ENCODE peak calls at places on chromosomes 1 and 21, in six cellular contexts. E is brain microvascular endothelial cell, T is MM.1S, M is endodermal cell, F is pancreas, W is HepG2. U is an unnamed sample. For H3K36me3, the result is how much of the 10 kb centered on the place peaks cover.

GRCh38 chr1:59204001-59204400 is 92.9 kb upstream of the FGGY start:
- DNase-seq in M (no peak), W (peak), F (no peak), T (no peak), E (no peak), U (no peak)

GRCh38 chr21:43864806-43865470 is at the start of gene AGPAT3:
- DNase-seq in E (no peak), W (no peak), T (peak), F (peak), M (no peak), U (peak)

GRCh38 chr1:237467320-237467719 is 423.4 kb downstream of the ZP4 start:
- DNase-seq in T (no peak), E (no peak), W (no peak), F (no peak), M (no peak), U (no peak)

GRCh38 chr1:198726455-198726854 is 87.6 kb downstream of the PTPRC start:
- DNase-seq in M (no peak), W (no peak), T (no peak), F (no peak), E (peak), U (no peak)

GRCh38 chr1:11847667-11848445 is at the start of gene NPPA:
- DNase-seq in E (no peak), T (no peak), M (no peak), W (no peak), F (no peak), U (peak)

GRCh38 chr1:19861034-19861433 is 21.2 kb upstream of the OTUD3 start:
- DNase-seq in E (peak), F (no peak), T (no peak), M (no peak), W (no peak), U (no peak)

GRCh38 chr1:235008239-235008638 is 120.4 kb downstream of the TOMM20 start:
- DNase-seq in M (no peak), T (no peak), E (no peak), W (no peak), F (no peak), U (no peak)

GRCh38 chr1:24964811-24965570 is 34.9 kb upstream of the RUNX3 start:
- DNase-seq in M (no peak), T (peak), W (no peak), F (no peak), E (peak), U (peak)

GRCh38 chr1:100006688-100007087 is 36.9 kb downstream of the SLC35A3 start:
- DNase-seq in F (no peak), M (no peak), T (no peak), E (no peak), W (no peak), U (no peak)

DNA sequence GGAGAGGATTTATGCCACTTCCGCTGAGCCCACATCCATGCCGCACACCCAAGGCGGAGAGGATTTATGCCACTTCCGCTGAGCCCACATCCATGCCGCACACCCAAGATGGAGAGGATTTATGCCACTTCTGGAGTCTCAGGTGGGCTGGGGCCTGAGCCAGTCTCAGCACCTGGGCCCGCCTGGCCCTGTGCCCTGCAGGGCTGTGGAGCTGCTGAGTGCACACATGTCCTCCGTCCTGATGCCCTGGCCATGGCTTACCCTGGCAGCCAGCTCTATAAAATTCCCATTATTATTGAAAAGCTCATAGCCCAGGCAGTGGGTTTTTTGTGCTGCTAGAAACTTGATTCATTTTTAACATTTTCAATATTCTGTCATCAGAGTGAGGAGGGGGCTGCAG is 89.8 kb upstream of the TMEM51 start:
- DNase-seq in E (no peak), F (peak), M (no peak), W (no peak), T (no peak), U (no peak)
- H3K4me3 ChIP-seq in E (no peak), F (no peak), M (no peak), W (no peak), T (no peak), U (no peak)

GRCh38 chr1:226362891-226363447 is 44.9 kb downstream of the PARP1 start:
- DNase-seq in W (no peak), F (no peak), E (no peak), M (no peak), T (no peak), U (no peak)
- H3K36me3 ChIP-seq in W (under half), F (half or more), E (under half), M (half or more), T (half or more), U (half or more)

DNA sequence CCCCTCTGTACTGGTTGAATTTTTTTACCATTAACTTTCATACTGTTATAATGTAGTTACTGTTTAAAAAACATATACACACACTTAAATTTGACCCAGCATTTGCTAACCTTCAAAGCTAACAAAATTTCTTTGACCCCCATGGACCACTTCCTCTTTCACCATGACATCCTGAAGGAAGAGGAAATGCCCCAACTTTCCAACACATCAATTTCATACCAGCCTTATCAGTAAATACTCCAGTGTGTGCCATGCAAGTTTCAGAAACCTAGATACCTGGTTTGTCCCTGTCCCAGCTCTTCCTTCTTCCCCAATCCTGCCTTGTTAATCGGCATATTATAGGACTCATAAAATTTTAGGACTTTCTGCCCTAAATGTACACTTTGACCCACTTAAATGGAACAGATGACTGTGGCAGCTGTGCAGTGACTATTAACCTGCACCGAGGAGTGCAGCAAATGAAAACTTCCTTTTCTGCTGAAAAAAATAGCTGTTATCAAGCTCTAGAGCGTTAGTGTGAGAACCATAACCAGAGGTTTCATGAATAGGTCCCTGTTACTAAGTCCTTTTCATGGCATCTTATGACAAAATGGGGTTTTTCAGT is 54.1 kb downstream of the DTL start:
- DNase-seq in W (no peak), E (no peak), M (no peak), F (no peak), T (no peak), U (no peak)
- H3K4me3 ChIP-seq in W (no peak), E (no peak), M (no peak), F (no peak), T (no peak), U (no peak)

DNA sequence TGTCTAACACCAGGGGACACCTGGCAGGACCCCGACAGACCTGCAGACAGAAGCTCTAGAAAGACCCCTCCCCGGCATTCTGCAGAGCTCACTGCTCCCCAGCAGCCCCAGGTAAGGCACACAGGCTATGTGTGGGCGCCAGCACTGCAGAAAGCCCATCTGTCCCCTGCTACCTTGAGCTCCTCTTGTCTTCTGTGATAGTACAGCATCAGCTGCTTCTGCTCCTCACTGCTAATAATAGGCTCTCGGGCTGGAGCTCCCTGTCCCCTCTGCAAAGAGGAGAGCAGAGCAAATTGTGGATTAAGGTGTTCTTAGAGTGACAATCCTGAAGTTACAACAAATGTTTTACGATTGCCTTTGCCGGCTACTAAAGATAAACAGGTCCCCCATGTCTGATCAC is 10.1 kb downstream of the CFAP298 start:
- DNase-seq in E (no peak), F (no peak), T (no peak), M (no peak), W (no peak), U (no peak)
- H3K36me3 ChIP-seq in E (under half), F (half or more), T (under half), M (half or more), W (under half), U (under half)

DNA sequence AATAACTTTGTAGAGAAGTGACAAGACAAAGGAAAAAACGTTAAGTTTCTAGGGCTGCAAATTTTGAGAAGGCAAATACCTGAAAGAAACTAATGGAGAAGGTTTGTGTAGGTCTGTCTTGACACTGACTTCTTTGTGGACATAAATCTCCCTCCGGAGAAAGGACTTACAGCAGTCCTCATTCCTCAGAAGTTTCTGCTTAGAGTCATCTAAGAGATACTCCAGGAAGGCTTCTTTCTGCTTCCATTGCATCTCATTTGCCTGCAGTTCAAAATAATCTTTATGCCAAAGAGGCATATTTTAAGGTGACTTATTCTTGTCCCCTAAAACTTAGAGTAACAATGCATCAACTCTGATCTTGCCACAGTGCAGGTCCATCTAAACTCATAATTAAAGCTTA is 4.4 kb upstream of the C4BPB start:
- DNase-seq in E (no peak), M (no peak), W (no peak), F (no peak), T (no peak), U (no peak)
- H3K4me3 ChIP-seq in E (no peak), M (no peak), W (no peak), F (no peak), T (no peak), U (no peak)

GRCh38 chr1:205813755-205814058 is 709 bp upstream of the SLC41A1 start:
- DNase-seq in E (no peak), M (no peak), W (no peak), F (no peak), T (peak), U (no peak)

GRCh38 chr1:205817988-205818387 is 5.0 kb upstream of the SLC41A1 start:
- DNase-seq in T (no peak), F (no peak), E (no peak), W (no peak), M (no peak), U (no peak)

GRCh38 chr1:205812878-205813754 is at the start of gene SLC41A1:
- DNase-seq in W (peak), T (peak), E (peak), M (peak), F (peak), U (peak)

GRCh38 chr1:205812271-205812877 is 624 bp downstream of the SLC41A1 start:
- DNase-seq in W (no peak), F (no peak), M (peak), E (no peak), T (peak), U (peak)

GRCh38 chr1:205817364-205817763 is 4.4 kb upstream of the SLC41A1 start:
- DNase-seq in F (no peak), W (no peak), M (no peak), E (no peak), T (no peak), U (no peak)
- H3K36me3 ChIP-seq in F (under half), W (under half), M (under half), E (under half), T (under half), U (under half)

GRCh38 chr1:15212989-15213291 is 34.1 kb upstream of the FHAD1 start:
- DNase-seq in W (no peak), F (no peak), M (no peak), E (no peak), T (no peak), U (no peak)

GRCh38 chr1:15212216-15212988 is 34.6 kb upstream of the FHAD1 start:
- DNase-seq in E (no peak), T (no peak), W (no peak), M (no peak), F (no peak), U (no peak)

GRCh38 chr1:15213333-15213732 is 33.7 kb upstream of the FHAD1 start:
- DNase-seq in M (no peak), T (no peak), F (no peak), E (no peak), W (no peak), U (no peak)

GRCh38 chr1:15210651-15211390 is 36.2 kb upstream of the FHAD1 start:
- DNase-seq in F (no peak), M (no peak), W (no peak), T (no peak), E (no peak), U (no peak)

DNA sequence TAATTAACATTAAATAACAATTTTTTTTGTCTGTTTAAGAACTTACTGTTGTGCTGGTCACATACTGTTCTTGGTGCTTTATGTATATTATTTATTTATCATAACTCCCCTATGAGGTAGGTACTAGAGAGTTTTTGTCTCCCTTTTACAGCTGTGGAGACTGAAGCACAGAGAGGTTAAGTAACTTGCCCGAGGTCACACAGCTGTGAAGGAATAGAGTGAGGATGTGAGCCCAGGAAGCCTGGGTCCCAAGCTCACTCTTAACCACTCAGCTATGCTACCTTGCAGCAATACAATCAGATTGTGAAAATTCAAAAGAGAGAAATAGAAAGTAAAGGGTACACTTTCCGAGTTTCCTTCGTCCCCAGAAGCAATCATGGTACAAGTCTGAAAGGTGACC is 35.6 kb upstream of the FHAD1 start:
- DNase-seq in M (no peak), W (no peak), T (no peak), F (no peak), E (no peak), U (no peak)
- H3K4me3 ChIP-seq in M (no peak), W (no peak), T (no peak), F (no peak), E (no peak), U (no peak)

GRCh38 chr1:183114441-183114840 is 71.6 kb upstream of the LAMC2 start:
- DNase-seq in E (no peak), T (no peak), W (no peak), F (no peak), M (no peak), U (no peak)

GRCh38 chr1:183105449-183105848 is 80.6 kb upstream of the LAMC2 start:
- DNase-seq in E (peak), F (no peak), W (no peak), T (no peak), M (no peak), U (no peak)

GRCh38 chr1:183106166-183106565 is 79.9 kb upstream of the LAMC2 start:
- DNase-seq in M (no peak), W (no peak), F (no peak), E (no peak), T (no peak), U (no peak)

GRCh38 chr1:183106746-183107145 is 79.3 kb upstream of the LAMC2 start:
- DNase-seq in M (no peak), F (no peak), W (no peak), E (peak), T (no peak), U (no peak)

GRCh38 chr1:183110466-183110865 is 75.6 kb upstream of the LAMC2 start:
- DNase-seq in F (no peak), T (no peak), M (no peak), W (no peak), E (no peak), U (no peak)
- H3K36me3 ChIP-seq in F (under half), T (under half), M (under half), W (under half), E (under half), U (under half)

GRCh38 chr1:150322310-150322709 is 977 bp downstream of the PRPF3 start:
- DNase-seq in E (no peak), M (no peak), F (no peak), W (peak), T (no peak), U (no peak)
- H3K4me3 ChIP-seq in E (peak), M (peak), F (peak), W (peak), T (peak), U (peak)

DNA sequence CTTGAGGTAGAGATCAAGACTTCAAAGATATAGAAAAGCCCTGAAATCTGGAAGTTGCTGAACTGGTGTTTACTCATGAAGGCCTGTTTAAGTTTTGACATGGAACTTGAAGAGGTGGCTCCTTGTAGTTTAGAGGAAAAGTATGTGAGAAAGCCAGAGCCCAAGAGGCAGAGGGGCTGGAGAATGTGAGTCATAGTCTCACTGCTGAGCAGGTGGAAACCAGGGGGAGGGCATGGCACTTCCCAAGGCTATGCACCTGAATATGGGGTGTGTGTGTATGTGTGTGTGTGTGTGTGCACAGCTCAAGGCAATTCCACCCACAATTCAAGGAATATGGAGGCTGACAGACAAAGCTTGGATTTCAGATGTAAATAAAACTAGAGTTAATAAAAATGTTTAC is 46.8 kb upstream of the C1orf198 start:
- DNase-seq in W (no peak), F (no peak), M (no peak), E (no peak), T (no peak), U (no peak)
- H3K36me3 ChIP-seq in W (under half), F (under half), M (under half), E (under half), T (under half), U (under half)

U was measured in H7.